ENCODE peak calls at places on chromosomes 2 and 18, in four cellular contexts. G is GM23338, E is endothelial cell of umbilical vein, M is DND-41. K is an unnamed sample.
A peak's percentile ranks its signal among the peaks of the same experiment; 100 is the strongest.

GRCh38 chr18:44309185-44309584 is 371.5 kb upstream of the SETBP1 start:
- DNase-seq in G (no peak), E (peak; percentile 80), M (no peak), K (peak; percentile 28)

GRCh38 chr2:9885036-9885684 is 41.9 kb downstream of the TAF1B start:
- DNase-seq in G (no peak), E (peak; percentile 13), M (no peak), K (peak; percentile 68)

GRCh38 chr18:25141796-25142365 is 210.1 kb downstream of the ZNF521 start:
- DNase-seq in G (no peak), E (peak; percentile 39), M (no peak), K (no peak)

GRCh38 chr18:74512321-74513053 is 16.3 kb downstream of the CNDP2 start:
- DNase-seq in G (no peak), E (no peak), M (no peak), K (no peak)

GRCh38 chr2:43070039-43070438 is 156.4 kb downstream of the ZFP36L2 start:
- DNase-seq in G (no peak), E (no peak), M (no peak), K (no peak)

GRCh38 chr2:220779918-220780317 is 792.2 kb downstream of the EPHA4 start:
- DNase-seq in G (no peak), E (no peak), M (no peak), K (peak; percentile 85)

GRCh38 chr2:7384773-7385349 is 467.6 kb downstream of the RNF144A start:
- DNase-seq in G (no peak), E (no peak), M (no peak), K (no peak)

GRCh38 chr2:229909090-229909489 is 12.7 kb downstream of the TRIP12 start:
- DNase-seq in G (no peak), E (no peak), M (no peak), K (no peak)

GRCh38 chr2:127701651-127702394 is 526 bp downstream of the SFT2D3 start:
- DNase-seq in G (peak; percentile 89), E (peak; percentile 80), M (peak; percentile 83), K (peak; percentile 67)

GRCh38 chr2:7191927-7192326 is 274.7 kb downstream of the RNF144A start:
- DNase-seq in G (peak; percentile 6), E (peak; percentile 4), M (no peak), K (peak; percentile 77)

GRCh38 chr2:31401580-31401979 is 13.0 kb downstream of the XDH start:
- DNase-seq in G (no peak), E (peak; percentile 48), M (no peak), K (peak; percentile 96)

GRCh38 chr2:99153921-99154604 is 679 bp downstream of the TSGA10 start:
- DNase-seq in G (peak; percentile 4), E (no peak), M (no peak), K (peak; percentile 21)

GRCh38 chr2:99154643-99155536 is at the start of the genes LIPT1 and TSGA10:
- DNase-seq in G (peak; percentile 91), E (peak; percentile 90), M (peak; percentile 95), K (peak; percentile 91)

GRCh38 chr2:99156901-99157300 is 2.1 kb downstream of the LIPT1 start:
- DNase-seq in G (no peak), E (no peak), M (no peak), K (no peak)

GRCh38 chr2:99158599-99158998 is 3.8 kb downstream of the LIPT1 start:
- DNase-seq in G (peak; percentile 56), E (no peak), M (no peak), K (no peak)

GRCh38 chr2:99159594-99159993 is 4.8 kb downstream of the LIPT1 start:
- DNase-seq in G (no peak), E (no peak), M (no peak), K (no peak)
- H2AFZ ChIP-seq in G (no peak overlapping the region), E (no peak overlapping the region), M (no peak overlapping the region), K (no peak overlapping the region)

GRCh38 chr2:1246239-1246638 is 167.0 kb upstream of the TPO start:
- DNase-seq in G (peak; percentile 45), E (no peak), M (no peak), K (no peak)
- TF ChIP-seq CTCF in G (peak; percentile 59), E (no peak), M (peak; percentile 38), K (no peak)

GRCh38 chr18:3089579-3089978 is 76.6 kb upstream of the LPIN2 start:
- DNase-seq in G (no peak), E (peak; percentile 44), M (no peak), K (no peak)

GRCh38 chr18:3097082-3097481 is 84.1 kb upstream of the LPIN2 start:
- DNase-seq in G (no peak), E (no peak), M (peak; percentile 29), K (no peak)

GRCh38 chr18:3095921-3096320 is 83.0 kb upstream of the LPIN2 start:
- DNase-seq in G (no peak), E (no peak), M (no peak), K (no peak)

GRCh38 chr18:3094355-3094684 is 81.4 kb upstream of the LPIN2 start:
- DNase-seq in G (no peak), E (no peak), M (no peak), K (no peak)

GRCh38 chr18:3093624-3094354 is 80.8 kb upstream of the LPIN2 start:
- DNase-seq in G (no peak), E (peak; percentile 79), M (no peak), K (peak; percentile 6)
- H2AFZ ChIP-seq in G (no peak overlapping the region), E (peak overlapping the region; percentile 3), M (no peak overlapping the region), K (no peak overlapping the region)

GRCh38 chr2:64313311-64313710 is 140.7 kb upstream of the LGALSL start:
- DNase-seq in G (no peak), E (no peak), M (no peak), K (no peak)

GRCh38 chr2:64311191-64311910 is 142.6 kb upstream of the LGALSL start:
- DNase-seq in G (peak; percentile 29), E (no peak), M (no peak), K (no peak)

GRCh38 chr2:64312622-64312948 is 141.4 kb upstream of the LGALSL start:
- DNase-seq in G (no peak), E (no peak), M (no peak), K (no peak)

GRCh38 chr2:64315561-64315960 is 138.4 kb upstream of the LGALSL start:
- DNase-seq in G (no peak), E (no peak), M (no peak), K (no peak)

DNA sequence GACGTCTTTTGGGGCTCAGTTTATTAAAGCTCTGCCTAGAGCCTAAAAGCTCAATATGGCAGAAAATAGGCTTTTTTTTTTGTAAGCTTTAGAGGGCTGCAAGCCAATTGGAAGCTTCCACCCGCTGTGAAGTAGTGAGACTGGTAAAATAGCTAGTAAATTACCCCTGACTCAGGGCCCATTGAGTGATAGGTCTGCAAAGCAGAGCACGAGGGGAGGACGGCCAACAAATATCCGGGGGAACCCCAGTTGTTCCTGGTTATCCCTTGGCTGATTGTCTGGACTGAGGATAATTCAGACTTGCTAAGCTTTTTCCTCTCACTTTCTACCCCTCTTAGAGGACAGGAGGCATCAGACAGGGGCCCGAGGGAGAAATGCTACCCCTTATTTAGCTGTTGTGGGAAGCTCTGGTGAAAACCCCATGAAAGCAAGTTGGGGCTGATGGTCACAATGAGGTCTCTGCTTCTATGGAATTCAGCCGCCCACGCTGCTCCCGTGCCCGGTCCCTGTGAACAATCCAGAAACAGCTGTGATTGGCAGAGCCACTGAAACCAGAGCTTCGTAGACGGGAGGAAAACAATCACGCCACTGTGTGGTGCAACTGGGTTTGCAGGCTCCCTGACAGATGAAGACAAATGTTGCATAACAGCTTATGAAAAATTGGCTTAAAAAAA is 141.9 kb upstream of the LGALSL start:
- DNase-seq in G (peak; percentile 56), E (peak; percentile 89), M (no peak), K (peak; percentile 83)
- TF ChIP-seq CTCF in G (peak; percentile 53), E (peak; percentile 48), M (no peak), K (peak; percentile 41)

DNA sequence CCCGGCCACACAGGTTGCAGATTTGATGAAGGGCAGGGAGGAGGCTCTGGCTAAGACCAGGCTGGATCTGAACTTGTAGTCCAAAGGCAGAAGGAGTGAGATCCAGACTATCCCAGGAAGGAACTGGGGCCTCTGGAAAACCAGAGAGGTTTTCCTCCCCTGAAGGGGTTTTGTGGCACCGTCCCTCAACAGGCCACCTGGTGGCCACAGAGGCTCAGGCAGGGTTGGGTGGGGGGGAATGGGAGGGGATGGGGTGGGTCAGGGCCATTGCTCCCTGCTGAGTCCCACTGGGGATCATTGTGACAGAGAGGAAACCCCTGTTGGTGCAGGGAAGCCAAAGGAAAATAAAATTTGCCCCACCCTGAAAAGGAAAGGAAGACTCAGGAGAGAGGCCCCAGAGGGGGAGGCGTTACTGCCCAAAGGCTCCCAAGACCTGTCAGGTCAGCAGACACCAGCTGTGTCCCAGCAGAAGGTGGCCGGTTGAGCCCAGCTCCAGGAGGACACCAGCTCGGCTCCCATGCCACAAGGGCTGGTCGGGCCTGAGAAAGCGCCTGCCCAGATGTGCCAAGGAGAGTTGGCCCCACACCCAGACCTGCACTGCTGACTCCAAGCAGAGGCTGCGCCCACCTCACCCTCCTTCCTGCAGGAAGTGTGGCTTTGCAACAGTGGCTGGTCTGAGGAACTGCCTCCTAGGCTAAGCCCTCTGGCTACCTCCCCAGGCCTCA is 37.3 kb upstream of the PTMA start:
- DNase-seq in G (peak; percentile 67), E (peak; percentile 21), M (no peak), K (no peak)
- H2AFZ ChIP-seq in G (no peak overlapping the region), E (no peak overlapping the region), M (no peak overlapping the region), K (no peak overlapping the region)

GRCh38 chr2:240520143-240520973 is 37.4 kb downstream of the ANKMY1 start:
- DNase-seq in G (peak; percentile 76), E (no peak), M (no peak), K (no peak)
- TF ChIP-seq CTCF in G (no peak), E (no peak), M (no peak), K (no peak)

GRCh38 chr18:60794802-60795201 is 422.2 kb upstream of the MC4R start:
- DNase-seq in G (no peak), E (no peak), M (no peak), K (no peak)
- H2AFZ ChIP-seq in G (no peak overlapping the region), E (no peak overlapping the region), M (no peak overlapping the region), K (no peak overlapping the region)